ENCODE peak calls at places on chromosomes 5 and 9, in seven cellular contexts. E is T-helper 2 cell, L is T1000, D is T follicular helper cell, X is NCI-H460, H is heart left ventricle, P is heart right ventricle. A is an unnamed sample.

GRCh38 chr5:9245071-9245470 is 300.8 kb downstream of the SEMA5A start:
- DNase-seq in D (no peak), P (no peak), L (no peak), H (no peak), X (peak; percentile 58), E (no peak), A (no peak)

GRCh38 chr5:132500931-132501628 is 10.5 kb upstream of the IRF1 start:
- DNase-seq in X (peak; percentile 67), L (no peak), E (no peak), P (peak; percentile 55), H (peak; percentile 69), D (peak; percentile 65), A (peak; percentile 72)

GRCh38 chr5:148685520-148686134 is 31.3 kb upstream of the HTR4 start:
- DNase-seq in H (no peak), D (no peak), L (no peak), X (no peak), E (no peak), P (no peak), A (no peak)

GRCh38 chr5:96919754-96920197 is 16.1 kb upstream of the LNPEP start:
- DNase-seq in X (no peak), P (no peak), H (no peak), E (no peak), D (no peak), L (no peak), A (no peak)

GRCh38 chr5:139164020-139164419 is 34.1 kb downstream of the SIL1 start:
- DNase-seq in L (no peak), X (no peak), H (no peak), E (no peak), D (no peak), P (no peak), A (no peak)

GRCh38 chr5:135916638-135917263 is 21.1 kb upstream of the IL9 start:
- DNase-seq in E (no peak), L (no peak), H (no peak), D (no peak), X (no peak), P (no peak), A (no peak)

GRCh38 chr9:72150172-72150571 is 932 bp downstream of the GDA start:
- DNase-seq in X (no peak), H (no peak), E (no peak), D (no peak), P (no peak), L (no peak), A (no peak)

GRCh38 chr9:89039664-89040063 is 48.4 kb downstream of the S1PR3 start:
- DNase-seq in P (no peak), X (no peak), D (no peak), L (no peak), E (no peak), H (no peak), A (no peak)

GRCh38 chr9:2740616-2741015 is 23.3 kb downstream of the KCNV2 start:
- DNase-seq in L (no peak), X (no peak), P (no peak), E (no peak), H (no peak), D (no peak), A (no peak)

GRCh38 chr9:121976751-121977150 is 116.4 kb downstream of the TTLL11 start:
- DNase-seq in P (no peak), E (no peak), H (no peak), X (no peak), L (no peak), D (no peak), A (peak; percentile 18)

GRCh38 chr5:140713562-140714094 is 13.4 kb downstream of the ZMAT2 start:
- DNase-seq in P (no peak), E (no peak), X (no peak), D (no peak), L (no peak), H (no peak), A (no peak)

GRCh38 chr5:135139397-135140134 is 105.5 kb upstream of the PITX1 start:
- DNase-seq in L (peak; percentile 62), H (no peak), D (no peak), E (no peak), X (peak; percentile 93), P (no peak), A (peak; percentile 91)

GRCh38 chr9:108761530-108762347 is 94.0 kb downstream of the ACTL7B start:
- DNase-seq in D (no peak), L (peak; percentile 22), E (no peak), H (peak; percentile 48), X (peak; percentile 67), P (peak; percentile 29), A (peak; percentile 88)

GRCh38 chr5:64273276-64273675 is 107.6 kb downstream of the RNF180 start:
- DNase-seq in X (no peak), L (no peak), D (no peak), E (no peak), P (no peak), H (no peak), A (no peak)

GRCh38 chr9:100425758-100426157 is 1.2 kb upstream of the MSANTD3 start:
- DNase-seq in P (no peak), X (no peak), D (no peak), H (no peak), L (no peak), E (no peak), A (no peak)

GRCh38 chr9:86099695-86100364 is 472 bp upstream of the GOLM1 start:
- DNase-seq in D (no peak), P (peak; percentile 19), X (no peak), E (no peak), L (no peak), H (peak; percentile 28), A (peak; percentile 79)

GRCh38 chr5:121138495-121138907 is 674.4 kb downstream of the PRR16 start:
- DNase-seq in X (no peak), D (no peak), H (no peak), E (no peak), L (no peak), P (no peak), A (no peak)

GRCh38 chr5:139678751-139679750 is 30.9 kb downstream of the CXXC5 start:
- DNase-seq in H (no peak), L (no peak), X (no peak), D (no peak), E (no peak), P (no peak), A (peak; percentile 83)

GRCh38 chr5:149632311-149633251 is 51.3 kb downstream of the ARHGEF37 start:
- DNase-seq in H (no peak), E (no peak), P (no peak), X (no peak), D (no peak), L (no peak), A (peak; percentile 52)

GRCh38 chr5:109310315-109310714 is 99.5 kb downstream of the PJA2 start:
- DNase-seq in X (no peak), L (no peak), P (no peak), D (no peak), E (no peak), H (no peak), A (no peak)

GRCh38 chr9:19785230-19785629 is 3.6 kb downstream of the SLC24A2 start:
- DNase-seq in X (no peak), D (no peak), L (no peak), H (no peak), P (no peak), E (no peak), A (no peak)

GRCh38 chr9:117335797-117336435 is 78.9 kb downstream of the ASTN2 start:
- DNase-seq in H (no peak), D (no peak), L (no peak), X (no peak), P (no peak), E (no peak), A (no peak)

GRCh38 chr5:64632251-64632650 is 58.1 kb upstream of the SHISAL2B start:
- DNase-seq in H (no peak), D (no peak), L (no peak), X (no peak), E (no peak), P (no peak), A (no peak)

GRCh38 chr5:150021491-150022162 is 21.1 kb downstream of the HMGXB3 start:
- DNase-seq in X (no peak), D (no peak), P (peak; percentile 31), L (no peak), E (no peak), H (no peak), A (peak; percentile 42)

GRCh38 chr5:135843571-135844337 is 9.3 kb downstream of the SLC25A48 start:
- DNase-seq in E (no peak), D (no peak), H (no peak), P (no peak), X (no peak), L (no peak), A (no peak)

GRCh38 chr9:138048184-138048583 is 170.6 kb downstream of the CACNA1B start:
- DNase-seq in E (no peak), D (no peak), H (no peak), X (no peak), P (no peak), L (no peak), A (no peak)

GRCh38 chr5:54595724-54596123 is 78.2 kb downstream of the SNX18 start:
- DNase-seq in H (no peak), X (no peak), P (no peak), L (no peak), E (no peak), D (no peak), A (peak; percentile 65)

GRCh38 chr9:93093449-93094293 is 2.3 kb upstream of the CARD19 start:
- DNase-seq in L (no peak), E (no peak), H (peak; percentile 25), D (no peak), X (no peak), P (no peak), A (no peak)